ENCODE peak calls at places on chromosomes 11 and 22, in six cellular contexts. R is CD4-positive, alpha-beta T cell; X is naive thymus-derived CD4-positive, alpha-beta T cell; A is CD8-positive, alpha-beta T cell; B is body of pancreas; O is lower lobe of right lung. E is an unnamed sample.

GRCh38 chr22:32333141-32333768 is 24.4 kb upstream of the RFPL3 start:
- DNase-seq in X (no peak), B (no peak), R (no peak), A (no peak), O (no peak), E (no peak)

GRCh38 chr22:50696799-50697561 is 24.4 kb downstream of the SHANK3 start:
- DNase-seq in R (no peak), B (peak; percentile 45), O (peak; percentile 41), X (no peak), A (no peak), E (no peak)

GRCh38 chr22:36327922-36328551 is 59.7 kb downstream of the MYH9 start:
- DNase-seq in R (no peak), A (peak; percentile 41), O (no peak), X (no peak), B (peak; percentile 78), E (no peak)

GRCh38 chr11:124167852-124168251 is 15.3 kb upstream of the OR10D3 start:
- DNase-seq in X (no peak), A (no peak), R (no peak), O (no peak), B (peak; percentile 10), E (no peak)

GRCh38 chr11:40190294-40190693 is 1269.2 kb downstream of the LRRC4C start:
- DNase-seq in B (no peak), O (no peak), A (no peak), X (no peak), R (no peak), E (no peak)

GRCh38 chr22:43110444-43110926 is at the start of gene BIK:
- DNase-seq in B (peak; percentile 72), R (peak; percentile 30), O (peak; percentile 69), A (peak; percentile 53), X (peak; percentile 41), E (peak; percentile 37)

GRCh38 chr11:68002575-68002942 is 1.3 kb downstream of the UNC93B1 start:
- DNase-seq in B (no peak), O (peak; percentile 65), X (no peak), R (no peak), A (no peak), E (no peak)

GRCh38 chr11:69014084-69014935 is 1.3 kb upstream of the MRGPRF start:
- DNase-seq in A (no peak), R (no peak), B (no peak), O (no peak), X (no peak), E (no peak)

GRCh38 chr11:76631566-76632308 is 38.8 kb downstream of the LRRC32 start:
- DNase-seq in X (no peak), R (no peak), B (no peak), O (no peak), A (no peak), E (no peak)

DNA sequence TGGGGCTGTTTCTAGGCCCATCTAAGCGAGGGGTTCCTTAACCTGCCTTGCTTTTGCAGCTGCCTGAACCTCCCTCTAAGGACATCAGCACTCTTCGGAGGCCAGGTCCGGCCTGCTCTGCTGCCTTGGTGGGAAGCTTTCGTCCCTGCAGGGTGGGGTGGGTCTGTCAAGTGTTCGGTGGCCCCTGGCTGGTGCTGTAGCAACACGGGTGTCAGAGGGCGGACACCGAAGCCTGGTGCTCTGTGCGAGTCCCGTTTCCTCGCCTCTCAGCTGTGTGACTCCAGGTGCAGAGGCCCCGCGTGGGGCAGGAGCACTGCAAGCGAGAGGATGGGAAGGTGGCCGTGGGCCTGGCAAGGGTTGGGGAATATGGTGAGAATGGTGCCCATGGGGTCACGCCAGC is 64.6 kb downstream of the CDKN1C start:
- DNase-seq in O (peak; percentile 39), A (no peak), X (no peak), R (no peak), B (no peak), E (no peak)
- H3K9me3 ChIP-seq in O (peaks cover 17% of the 10 kb centered on the region), A (no peaks in the 10 kb centered on the region), X (peaks cover 4% of the 10 kb centered on the region), R (peaks cover 17% of the 10 kb centered on the region), B (peaks cover 11% of the 10 kb centered on the region), E (no peaks in the 10 kb centered on the region)

GRCh38 chr22:48334971-48335370 is 1492.7 kb downstream of the BRD1 start:
- DNase-seq in R (no peak), A (no peak), B (no peak), O (peak; percentile 22), X (no peak), E (no peak)
- H3K9me3 ChIP-seq in R (no peaks in the 10 kb centered on the region), A (no peaks in the 10 kb centered on the region), B (no peaks in the 10 kb centered on the region), O (no peaks in the 10 kb centered on the region), X (no peaks in the 10 kb centered on the region), E (no peaks in the 10 kb centered on the region)

GRCh38 chr22:30064172-30064571 is 16.1 kb upstream of the HORMAD2 start:
- DNase-seq in X (no peak), O (no peak), A (no peak), R (no peak), B (no peak), E (no peak)

GRCh38 chr22:30057375-30057774 is 22.9 kb upstream of the HORMAD2 start:
- DNase-seq in B (no peak), A (no peak), X (no peak), R (no peak), O (no peak), E (no peak)

GRCh38 chr22:30062934-30063333 is 17.3 kb upstream of the HORMAD2 start:
- DNase-seq in X (no peak), B (no peak), A (no peak), O (no peak), R (no peak), E (no peak)

GRCh38 chr22:30062256-30062655 is 18.0 kb upstream of the HORMAD2 start:
- DNase-seq in A (no peak), O (no peak), R (no peak), B (no peak), X (no peak), E (no peak)
- H3K9me3 ChIP-seq in A (no peaks in the 10 kb centered on the region), O (peaks cover 8% of the 10 kb centered on the region), R (peaks cover 23% of the 10 kb centered on the region), B (no peaks in the 10 kb centered on the region), X (no peaks in the 10 kb centered on the region), E (peaks cover 3% of the 10 kb centered on the region)

GRCh38 chr11:41895106-41895505 is 435.7 kb upstream of the LRRC4C start:
- DNase-seq in B (no peak), X (no peak), A (no peak), R (no peak), O (no peak), E (no peak)
- H3K9me3 ChIP-seq in B (no peaks in the 10 kb centered on the region), X (no peaks in the 10 kb centered on the region), A (no peaks in the 10 kb centered on the region), R (peaks cover 3% of the 10 kb centered on the region), O (no peaks in the 10 kb centered on the region), E (no peaks in the 10 kb centered on the region)

GRCh38 chr11:134529212-134530096 is 117.4 kb upstream of the B3GAT1 start:
- DNase-seq in O (peak; percentile 30), X (no peak), A (peak; percentile 1), R (no peak), B (no peak), E (peak; percentile 7)
- H3K9me3 ChIP-seq in O (no peaks in the 10 kb centered on the region), X (no peaks in the 10 kb centered on the region), A (no peaks in the 10 kb centered on the region), R (no peaks in the 10 kb centered on the region), B (no peaks in the 10 kb centered on the region), E (no peaks in the 10 kb centered on the region)

GRCh38 chr11:103749158-103749557 is 287.3 kb upstream of the DDI1 start:
- DNase-seq in A (no peak), O (no peak), B (no peak), R (no peak), X (no peak), E (no peak)
- H3K9me3 ChIP-seq in A (no peaks in the 10 kb centered on the region), O (peaks cover 10% of the 10 kb centered on the region), B (no peaks in the 10 kb centered on the region), R (no peaks in the 10 kb centered on the region), X (no peaks in the 10 kb centered on the region), E (no peaks in the 10 kb centered on the region)

GRCh38 chr22:48302657-48303359 is 1524.9 kb downstream of the BRD1 start:
- DNase-seq in A (no peak), B (no peak), O (no peak), R (no peak), X (no peak), E (no peak)
- H3K9me3 ChIP-seq in A (no peaks in the 10 kb centered on the region), B (no peaks in the 10 kb centered on the region), O (no peaks in the 10 kb centered on the region), R (no peaks in the 10 kb centered on the region), X (no peaks in the 10 kb centered on the region), E (no peaks in the 10 kb centered on the region)

DNA sequence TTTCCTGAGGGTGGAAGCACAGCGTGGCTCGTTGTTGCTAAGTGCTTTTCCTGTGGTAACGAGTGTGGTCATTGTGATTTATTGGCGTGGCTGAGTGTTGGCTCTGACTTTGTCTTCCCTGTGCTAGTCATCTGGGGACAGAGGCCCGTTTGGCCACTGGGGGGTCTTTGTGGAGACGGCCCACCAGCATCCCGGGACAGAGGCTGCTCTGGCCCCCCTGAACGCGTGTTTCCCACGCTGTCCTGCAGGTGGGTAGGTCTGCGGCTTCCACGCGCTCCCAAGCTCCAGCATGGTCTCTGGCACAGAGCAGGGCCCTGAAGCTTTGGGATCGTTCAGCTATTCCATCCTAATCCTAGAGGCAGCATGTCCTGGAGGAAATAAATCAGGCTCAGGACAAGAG is 1040.0 kb downstream of the TBC1D22A start:
- DNase-seq in A (no peak), R (no peak), B (no peak), O (no peak), X (no peak), E (no peak)
- H3K9me3 ChIP-seq in A (no peaks in the 10 kb centered on the region), R (no peaks in the 10 kb centered on the region), B (no peaks in the 10 kb centered on the region), O (no peaks in the 10 kb centered on the region), X (no peaks in the 10 kb centered on the region), E (no peaks in the 10 kb centered on the region)

DNA sequence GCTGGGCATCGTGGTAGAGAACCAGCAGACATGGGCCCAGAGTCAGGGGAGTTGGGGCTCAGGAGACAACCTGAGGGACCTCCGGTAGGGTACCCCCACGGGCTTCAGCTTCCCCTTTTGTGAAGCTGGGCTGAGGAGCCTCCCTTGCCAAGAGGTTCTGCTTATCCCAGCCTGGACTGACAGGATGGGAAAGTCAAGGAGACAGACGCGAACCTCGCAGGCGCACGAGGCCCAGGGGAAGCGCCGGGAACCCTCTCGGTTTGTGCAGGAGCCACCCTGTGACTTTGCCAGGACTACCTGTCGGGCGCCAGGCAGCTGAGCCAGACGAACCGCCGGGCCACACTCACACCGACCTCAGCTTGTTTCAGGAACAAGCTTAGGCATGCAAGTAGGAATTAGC is 566.1 kb downstream of the BRD1 start:
- DNase-seq in R (no peak), O (no peak), X (no peak), B (no peak), A (no peak), E (no peak)
- H3K9me3 ChIP-seq in R (no peaks in the 10 kb centered on the region), O (no peaks in the 10 kb centered on the region), X (no peaks in the 10 kb centered on the region), B (no peaks in the 10 kb centered on the region), A (no peaks in the 10 kb centered on the region), E (no peaks in the 10 kb centered on the region)